ENCODE peak calls at places on chromosome 1, in nine cellular contexts. S is fibroblast of mammary gland, O is breast epithelium, V is mucosa of descending colon, I is BE2C, R is left ventricle myocardium inferior, P is A549, F is neural progenitor cell, Z is AG10803. K is an unnamed sample.

GRCh38 chr1:19635646-19636045 is 8.5 kb upstream of the NBL1 start:
- DNase-seq in I (no peak), O (no peak), S (peak; percentile 41), P (no peak), V (no peak), F (no peak), Z (no peak), R (no peak), K (no peak)

GRCh38 chr1:192732787-192733186 is 76.1 kb upstream of the RGS2 start:
- DNase-seq in S (peak; percentile 16), Z (no peak), F (no peak), V (no peak), O (no peak), R (no peak), I (peak; percentile 30), P (peak; percentile 57), K (no peak)

GRCh38 chr1:23385119-23385621 is 15.5 kb upstream of the ZNF436 start:
- DNase-seq in F (no peak), O (peak; percentile 70), V (no peak), S (no peak), P (no peak), R (no peak), Z (peak; percentile 58), I (no peak), K (no peak)

GRCh38 chr1:151990856-151991198 is 2.8 kb downstream of the S100A10 start:
- DNase-seq in V (no peak), O (peak; percentile 53), S (peak; percentile 77), Z (peak; percentile 56), P (peak; percentile 70), F (no peak), R (no peak), I (peak; percentile 34), K (no peak)

GRCh38 chr1:179984101-179984500 is 29.5 kb downstream of the CEP350 start:
- DNase-seq in O (no peak), V (no peak), F (no peak), R (no peak), I (no peak), S (no peak), Z (no peak), P (no peak), K (no peak)

GRCh38 chr1:232599178-232600041 is 30.5 kb downstream of the SIPA1L2 start:
- DNase-seq in V (no peak), I (no peak), O (no peak), S (no peak), R (no peak), Z (peak; percentile 35), F (no peak), P (no peak), K (no peak)

GRCh38 chr1:43293896-43294760 is 6.7 kb upstream of the TIE1 start:
- DNase-seq in P (no peak), I (no peak), Z (peak; percentile 46), O (peak; percentile 45), V (peak; percentile 81), F (peak; percentile 37), S (peak; percentile 74), R (no peak), K (peak; percentile 11)

GRCh38 chr1:81525085-81525484 is 275.6 kb upstream of the ADGRL2 start:
- DNase-seq in P (no peak), O (no peak), S (no peak), F (no peak), V (no peak), Z (no peak), R (no peak), I (no peak), K (no peak)

GRCh38 chr1:1927751-1928150 is 8.7 kb upstream of the TMEM52 start:
- DNase-seq in F (no peak), Z (no peak), V (peak; percentile 20), S (no peak), R (no peak), I (no peak), P (no peak), O (no peak), K (no peak)

GRCh38 chr1:230310381-230311163 is 115.6 kb downstream of the PGBD5 start:
- DNase-seq in F (peak; percentile 90), I (peak; percentile 74), P (peak; percentile 71), O (peak; percentile 48), Z (peak; percentile 64), S (peak; percentile 72), V (peak; percentile 78), R (peak; percentile 73), K (peak; percentile 53)

GRCh38 chr1:115280073-115280472 is 58.0 kb downstream of the NGF start:
- DNase-seq in Z (peak; percentile 93), O (no peak), S (peak; percentile 95), R (no peak), I (no peak), V (no peak), F (no peak), P (no peak), K (peak; percentile 81)

GRCh38 chr1:184716158-184716557 is 38.5 kb downstream of the EDEM3 start:
- DNase-seq in I (no peak), V (no peak), Z (peak; percentile 41), F (no peak), S (no peak), P (no peak), R (no peak), O (no peak), K (no peak)
- TF ChIP-seq CTCF in I (no peak), V (no peak), Z (no peak), F (no peak), S (no peak), P (no peak), R (no peak), O (no peak), K (no peak)

DNA sequence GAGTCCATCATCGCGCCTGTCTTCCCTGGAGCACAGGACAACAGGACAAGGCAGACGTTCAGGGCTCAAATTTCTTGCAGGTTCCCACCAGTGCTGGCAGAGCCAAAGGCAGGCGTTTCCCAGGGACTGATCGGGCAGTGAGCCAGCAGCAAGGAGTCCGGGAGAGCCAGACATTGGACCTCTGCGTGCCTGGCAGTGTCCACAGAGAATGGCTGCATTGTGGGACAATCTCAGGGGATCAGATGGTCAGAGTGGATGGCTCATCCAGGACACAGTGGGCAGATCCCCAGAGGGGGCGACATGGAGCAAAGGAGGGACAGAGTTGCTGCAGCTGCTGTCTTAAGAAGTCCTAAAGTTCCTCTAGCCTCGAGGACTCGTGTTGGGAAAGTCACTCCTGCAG is 4.6 kb downstream of the TMEM63A start:
- DNase-seq in Z (peak; percentile 61), R (peak; percentile 65), F (peak; percentile 73), O (peak; percentile 39), V (peak; percentile 80), P (peak; percentile 56), S (peak; percentile 38), I (peak; percentile 82), K (no peak)
- H3K4me3 ChIP-seq in Z (no peak overlapping the region), R (peak overlapping the region; percentile 1), F (no peak overlapping the region), O (no peak overlapping the region), V (no peak overlapping the region), P (no peak overlapping the region), S (no peak overlapping the region), I (no peak overlapping the region), K (no peak overlapping the region)

GRCh38 chr1:201228011-201228983 is 37.7 kb downstream of the IGFN1 start:
- DNase-seq in S (no peak), Z (no peak), F (no peak), P (no peak), R (no peak), O (no peak), V (no peak), I (no peak), K (no peak)

GRCh38 chr1:201229095-201229494 is 38.5 kb downstream of the IGFN1 start:
- DNase-seq in I (no peak), R (no peak), V (no peak), S (no peak), O (no peak), F (no peak), Z (no peak), P (no peak), K (no peak)

GRCh38 chr1:201226859-201227488 is 36.4 kb downstream of the IGFN1 start:
- DNase-seq in F (no peak), I (no peak), V (no peak), O (no peak), R (no peak), P (no peak), Z (no peak), S (no peak), K (no peak)

GRCh38 chr1:201230676-201231075 is 40.1 kb downstream of the IGFN1 start:
- DNase-seq in O (no peak), P (no peak), S (no peak), I (no peak), Z (no peak), F (no peak), R (no peak), V (no peak), K (no peak)

DNA sequence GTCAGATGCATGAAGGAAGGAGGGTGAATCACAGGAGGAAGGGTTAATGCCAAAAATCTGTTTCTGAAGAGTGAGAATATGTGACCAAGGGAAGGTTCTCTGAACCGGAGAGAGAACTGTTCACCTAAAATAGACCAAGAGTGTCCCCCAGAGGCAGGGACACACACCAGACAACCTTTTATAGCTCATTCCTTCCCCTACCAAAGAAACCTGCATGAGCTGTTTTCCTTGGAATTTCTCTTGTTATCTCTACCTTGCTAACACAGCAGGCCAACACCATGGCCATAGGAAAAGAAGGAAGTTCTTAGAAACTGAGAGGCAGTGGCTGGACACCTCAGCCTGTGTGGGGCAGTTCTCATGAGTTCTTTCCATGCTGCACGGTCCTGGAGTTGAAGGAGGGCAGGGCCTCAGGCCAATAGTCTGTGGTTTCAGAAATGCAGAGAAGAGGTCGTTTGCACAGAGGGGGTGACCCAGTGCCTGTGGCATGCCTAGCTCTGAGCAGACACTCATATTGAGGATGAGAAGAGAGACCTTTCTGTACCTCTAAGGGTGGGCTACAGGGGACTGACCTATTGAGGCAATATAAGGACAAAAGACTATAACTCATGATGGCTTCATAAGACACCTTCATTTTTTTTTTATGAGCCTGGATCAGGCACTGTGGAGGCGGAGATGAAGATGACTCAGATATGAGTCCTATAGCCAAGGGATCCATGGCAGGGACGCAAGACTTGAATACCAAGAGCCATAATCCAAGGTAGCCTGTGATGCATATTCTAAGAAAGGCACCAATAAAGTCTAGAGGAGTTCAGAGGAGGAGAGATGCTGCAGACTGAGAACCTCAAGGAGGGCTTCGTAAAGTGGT is 39.4 kb downstream of the IGFN1 start:
- DNase-seq in P (no peak), F (no peak), Z (peak; percentile 44), S (peak; percentile 86), I (no peak), V (no peak), R (no peak), O (no peak), K (no peak)
- TF ChIP-seq CTCF in P (peak; percentile 29), F (peak; percentile 25), Z (peak; percentile 30), S (peak; percentile 23), I (no peak), V (no peak), R (no peak), O (no peak), K (peak; percentile 17)

GRCh38 chr1:217135987-217136894 is 413.0 kb upstream of the ESRRG start:
- DNase-seq in V (no peak), I (no peak), Z (no peak), F (peak; percentile 45), S (no peak), P (no peak), R (no peak), O (no peak), K (no peak)
- H3K4me3 ChIP-seq in V (no peak overlapping the region), I (peak overlapping the region; percentile 61), Z (no peak overlapping the region), F (peak overlapping the region; percentile 63), S (no peak overlapping the region), P (peak overlapping the region; percentile 40), R (peak overlapping the region; percentile 67), O (peak overlapping the region; percentile 28), K (peak overlapping the region; percentile 49)

K was measured in astrocyte of the cerebellum.